ENCODE peak calls at places on chromosomes 13 and 19, in nine cellular contexts. L, Z, D, I, S, V, G, F and E are unnamed samples.

GRCh38 chr13:46367622-46368327 is 19.3 kb downstream of the RUBCNL start:
- DNase-seq in L (no peak), Z (no peak), D (no peak), I (no peak), S (no peak), V (no peak), G (no peak), F (no peak), E (no peak)

GRCh38 chr19:48735031-48735615 is 5.3 kb downstream of the RASIP1 start:
- DNase-seq in L (no peak), Z (no peak), D (no peak), I (no peak), S (peak), V (no peak), G (no peak), F (no peak), E (no peak)

GRCh38 chr13:26074706-26075105 is 22.9 kb upstream of the SHISA2 start:
- DNase-seq in L (no peak), Z (no peak), D (no peak), I (no peak), S (no peak), V (no peak), G (no peak), F (no peak), E (peak)

GRCh38 chr13:67278230-67278629 is 48.1 kb upstream of the PCDH9 start:
- DNase-seq in L (no peak), Z (no peak), D (no peak), I (no peak), S (no peak), V (no peak), G (no peak), F (no peak), E (no peak)

GRCh38 chr19:36528194-36528920 is at the start of gene ZNF260:
- DNase-seq in L (peak), Z (peak), D (peak), I (peak), S (peak), V (peak), G (peak), F (peak), E (peak)

GRCh38 chr19:45591004-45591637 is 6.5 kb upstream of the OPA3 start:
- DNase-seq in L (peak), Z (peak), D (no peak), I (peak), S (peak), V (peak), G (peak), F (peak), E (no peak)

GRCh38 chr13:27053902-27054595 is 117.6 kb downstream of the USP12 start:
- DNase-seq in L (no peak), Z (no peak), D (no peak), I (no peak), S (no peak), V (no peak), G (no peak), F (no peak), E (peak)

GRCh38 chr19:18401580-18402112 is 4.2 kb upstream of the LRRC25 start:
- DNase-seq in L (peak), Z (peak), D (peak), I (no peak), S (peak), V (no peak), G (no peak), F (peak), E (no peak)

GRCh38 chr13:25217023-25217909 is 45.2 kb upstream of the AMER2 start:
- DNase-seq in L (no peak), Z (no peak), D (no peak), I (no peak), S (no peak), V (no peak), G (no peak), F (no peak), E (no peak)

GRCh38 chr13:46388846-46389245 is 1.8 kb upstream of the RUBCNL start:
- DNase-seq in L (no peak), Z (peak), D (no peak), I (no peak), S (no peak), V (no peak), G (no peak), F (no peak), E (no peak)

GRCh38 chr19:16076958-16077611 is 790 bp downstream of the TPM4 start:
- DNase-seq in L (no peak), Z (peak), D (peak), I (peak), S (peak), V (no peak), G (no peak), F (no peak), E (no peak)

GRCh38 chr13:51995677-51996551 is 15.3 kb downstream of the ATP7B start:
- DNase-seq in L (peak), Z (no peak), D (peak), I (no peak), S (peak), V (no peak), G (no peak), F (no peak), E (no peak)

GRCh38 chr19:2266183-2266993 is 10.2 kb upstream of the JSRP1 start:
- DNase-seq in L (peak), Z (peak), D (peak), I (peak), S (no peak), V (peak), G (no peak), F (peak), E (no peak)

GRCh38 chr19:34475026-34475974 is 6.3 kb upstream of the WTIP start:
- DNase-seq in L (no peak), Z (no peak), D (no peak), I (no peak), S (no peak), V (no peak), G (no peak), F (no peak), E (no peak)

GRCh38 chr19:43713208-43713607 is 2.7 kb upstream of the IRGC start:
- DNase-seq in L (no peak), Z (no peak), D (no peak), I (no peak), S (no peak), V (no peak), G (no peak), F (no peak), E (no peak)

GRCh38 chr13:82833928-82834327 is 1048.3 kb downstream of the SLITRK1 start:
- DNase-seq in L (no peak), Z (no peak), D (no peak), I (no peak), S (no peak), V (no peak), G (no peak), F (no peak), E (no peak)